ENCODE peak calls at places on chromosomes 16 and 17, in seven cellular contexts. One of them, this sample, is unnamed.

GRCh38 chr16:17082126-17082882 is 388.5 kb downstream of the XYLT1 start:
- DNase-seq in heart left ventricle: no peak
- DNase-seq in stomach: no peak
- DNase-seq in CD8-positive, alpha-beta T cell: no peak
- DNase-seq in AG04450: no peak
- DNase-seq in fibroblast of villous mesenchyme: no peak
- DNase-seq in right atrium auricular region: no peak
- DNase-seq in this sample: no peak

GRCh38 chr16:19119564-19119963 is 5.8 kb downstream of the ITPRIPL2 start:
- DNase-seq in heart left ventricle: no peak
- DNase-seq in stomach: no peak
- DNase-seq in CD8-positive, alpha-beta T cell: no peak
- DNase-seq in AG04450: peak; percentile 38
- DNase-seq in fibroblast of villous mesenchyme: peak; percentile 95
- DNase-seq in right atrium auricular region: no peak
- DNase-seq in this sample: peak; percentile 74

GRCh38 chr17:31571124-31571892 is 179.8 kb downstream of the RAB11FIP4 start:
- DNase-seq in heart left ventricle: peak; percentile 90
- DNase-seq in stomach: peak; percentile 74
- DNase-seq in CD8-positive, alpha-beta T cell: no peak
- DNase-seq in AG04450: peak; percentile 91
- DNase-seq in fibroblast of villous mesenchyme: peak; percentile 95
- DNase-seq in right atrium auricular region: peak; percentile 94
- DNase-seq in this sample: peak; percentile 86

GRCh38 chr17:29613371-29613837 is 9.3 kb downstream of the CORO6 start:
- DNase-seq in heart left ventricle: peak; percentile 96
- DNase-seq in stomach: peak; percentile 93
- DNase-seq in CD8-positive, alpha-beta T cell: peak; percentile 92
- DNase-seq in AG04450: no peak
- DNase-seq in fibroblast of villous mesenchyme: peak; percentile 91
- DNase-seq in right atrium auricular region: peak; percentile 95
- DNase-seq in this sample: peak; percentile 90

GRCh38 chr17:19301274-19301946 is 61.1 kb downstream of the B9D1 start:
- DNase-seq in heart left ventricle: peak; percentile 69
- DNase-seq in stomach: no peak
- DNase-seq in CD8-positive, alpha-beta T cell: no peak
- DNase-seq in AG04450: no peak
- DNase-seq in fibroblast of villous mesenchyme: no peak
- DNase-seq in right atrium auricular region: no peak
- DNase-seq in this sample: no peak

GRCh38 chr16:31344712-31345111 is 10.3 kb upstream of the ITGAX start:
- DNase-seq in heart left ventricle: peak; percentile 6
- DNase-seq in stomach: no peak
- DNase-seq in CD8-positive, alpha-beta T cell: no peak
- DNase-seq in AG04450: no peak
- DNase-seq in fibroblast of villous mesenchyme: no peak
- DNase-seq in right atrium auricular region: no peak
- DNase-seq in this sample: no peak

GRCh38 chr17:78921437-78921971 is 3.7 kb downstream of the TIMP2 start:
- DNase-seq in heart left ventricle: peak; percentile 65
- DNase-seq in stomach: no peak
- DNase-seq in CD8-positive, alpha-beta T cell: no peak
- DNase-seq in AG04450: no peak
- DNase-seq in fibroblast of villous mesenchyme: no peak
- DNase-seq in right atrium auricular region: no peak
- DNase-seq in this sample: peak; percentile 36

GRCh38 chr16:14307059-14307531 is 236.0 kb downstream of the MRTFB start:
- DNase-seq in heart left ventricle: no peak
- DNase-seq in stomach: no peak
- DNase-seq in CD8-positive, alpha-beta T cell: no peak
- DNase-seq in AG04450: no peak
- DNase-seq in fibroblast of villous mesenchyme: no peak
- DNase-seq in right atrium auricular region: no peak
- DNase-seq in this sample: no peak

GRCh38 chr16:68640972-68641371 is 4.1 kb upstream of the CDH3 start:
- DNase-seq in heart left ventricle: no peak
- DNase-seq in stomach: peak; percentile 29
- DNase-seq in CD8-positive, alpha-beta T cell: no peak
- DNase-seq in AG04450: no peak
- DNase-seq in fibroblast of villous mesenchyme: no peak
- DNase-seq in right atrium auricular region: no peak
- DNase-seq in this sample: peak; percentile 17

GRCh38 chr16:46972971-46973456 is 460 bp downstream of the DNAJA2 start:
- DNase-seq in heart left ventricle: peak; percentile 37
- DNase-seq in stomach: peak; percentile 50
- DNase-seq in CD8-positive, alpha-beta T cell: peak; percentile 49
- DNase-seq in AG04450: no peak
- DNase-seq in fibroblast of villous mesenchyme: peak; percentile 13
- DNase-seq in right atrium auricular region: peak; percentile 59
- DNase-seq in this sample: peak; percentile 71

GRCh38 chr17:34578016-34578415 is 1.4 kb upstream of the TMEM132E start:
- DNase-seq in heart left ventricle: no peak
- DNase-seq in stomach: no peak
- DNase-seq in CD8-positive, alpha-beta T cell: no peak
- DNase-seq in AG04450: no peak
- DNase-seq in fibroblast of villous mesenchyme: no peak
- DNase-seq in right atrium auricular region: no peak
- DNase-seq in this sample: no peak

DNA sequence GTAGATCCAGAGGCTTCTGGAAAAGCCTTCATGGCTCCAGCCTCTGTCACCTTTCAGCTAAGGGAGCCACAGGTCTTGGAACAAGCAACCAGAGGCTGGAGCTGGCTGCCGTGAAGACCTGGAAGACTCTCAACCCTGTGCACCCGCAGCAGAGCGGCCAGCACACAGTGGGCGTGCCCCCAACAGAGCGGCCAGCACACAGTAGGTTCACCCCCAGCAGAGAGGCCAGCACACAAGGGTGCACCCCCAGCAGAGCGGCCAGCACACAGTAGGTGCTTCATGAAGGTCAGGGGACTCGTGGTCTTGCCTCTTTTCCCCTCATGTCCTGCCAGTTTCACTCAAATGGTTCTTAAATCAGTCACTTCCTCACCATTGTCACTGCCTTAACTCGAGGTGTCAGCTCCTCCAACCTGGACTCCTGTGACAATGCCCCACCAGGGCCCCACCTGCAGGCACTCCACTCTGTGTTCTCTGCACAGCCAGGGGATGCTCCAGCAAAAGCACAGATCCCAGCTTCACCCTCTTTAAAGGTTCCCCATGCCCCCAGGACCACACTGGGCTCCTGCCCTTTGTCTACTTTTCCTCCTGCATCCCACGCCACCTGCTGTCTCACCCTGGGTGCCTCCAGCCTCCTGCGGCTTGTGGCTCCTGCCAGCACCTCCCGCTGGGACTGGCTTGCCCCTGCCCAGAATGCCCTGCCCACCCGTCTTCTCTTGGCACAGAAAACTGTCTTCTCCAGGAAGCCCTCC is 42.4 kb upstream of the DOC2B start:
- DNase-seq in heart left ventricle: peak; percentile 16
- DNase-seq in stomach: no peak
- DNase-seq in CD8-positive, alpha-beta T cell: no peak
- DNase-seq in AG04450: no peak
- DNase-seq in fibroblast of villous mesenchyme: no peak
- DNase-seq in right atrium auricular region: no peak
- DNase-seq in this sample: no peak
- H3K4me3 ChIP-seq in heart left ventricle: no peak overlapping the region
- H3K4me3 ChIP-seq in stomach: no peak overlapping the region
- H3K4me3 ChIP-seq in CD8-positive, alpha-beta T cell: no peak overlapping the region
- H3K4me3 ChIP-seq in AG04450: no peak overlapping the region
- H3K4me3 ChIP-seq in fibroblast of villous mesenchyme: no peak overlapping the region
- H3K4me3 ChIP-seq in right atrium auricular region: no peak overlapping the region
- H3K4me3 ChIP-seq in this sample: no peak overlapping the region

GRCh38 chr17:47009759-47010594 is 30.9 kb upstream of the RPRML start:
- DNase-seq in heart left ventricle: peak; percentile 53
- DNase-seq in stomach: no peak
- DNase-seq in CD8-positive, alpha-beta T cell: no peak
- DNase-seq in AG04450: no peak
- DNase-seq in fibroblast of villous mesenchyme: no peak
- DNase-seq in right atrium auricular region: no peak
- DNase-seq in this sample: no peak

GRCh38 chr17:47013341-47013740 is 34.3 kb upstream of the RPRML start:
- DNase-seq in heart left ventricle: no peak
- DNase-seq in stomach: no peak
- DNase-seq in CD8-positive, alpha-beta T cell: no peak
- DNase-seq in AG04450: no peak
- DNase-seq in fibroblast of villous mesenchyme: no peak
- DNase-seq in right atrium auricular region: no peak
- DNase-seq in this sample: no peak

GRCh38 chr17:47012457-47012856 is 33.4 kb upstream of the RPRML start:
- DNase-seq in heart left ventricle: no peak
- DNase-seq in stomach: no peak
- DNase-seq in CD8-positive, alpha-beta T cell: no peak
- DNase-seq in AG04450: no peak
- DNase-seq in fibroblast of villous mesenchyme: no peak
- DNase-seq in right atrium auricular region: no peak
- DNase-seq in this sample: no peak
- H3K4me3 ChIP-seq in heart left ventricle: no peak overlapping the region
- H3K4me3 ChIP-seq in stomach: no peak overlapping the region
- H3K4me3 ChIP-seq in CD8-positive, alpha-beta T cell: no peak overlapping the region
- H3K4me3 ChIP-seq in AG04450: no peak overlapping the region
- H3K4me3 ChIP-seq in fibroblast of villous mesenchyme: no peak overlapping the region
- H3K4me3 ChIP-seq in right atrium auricular region: no peak overlapping the region
- H3K4me3 ChIP-seq in this sample: no peak overlapping the region

DNA sequence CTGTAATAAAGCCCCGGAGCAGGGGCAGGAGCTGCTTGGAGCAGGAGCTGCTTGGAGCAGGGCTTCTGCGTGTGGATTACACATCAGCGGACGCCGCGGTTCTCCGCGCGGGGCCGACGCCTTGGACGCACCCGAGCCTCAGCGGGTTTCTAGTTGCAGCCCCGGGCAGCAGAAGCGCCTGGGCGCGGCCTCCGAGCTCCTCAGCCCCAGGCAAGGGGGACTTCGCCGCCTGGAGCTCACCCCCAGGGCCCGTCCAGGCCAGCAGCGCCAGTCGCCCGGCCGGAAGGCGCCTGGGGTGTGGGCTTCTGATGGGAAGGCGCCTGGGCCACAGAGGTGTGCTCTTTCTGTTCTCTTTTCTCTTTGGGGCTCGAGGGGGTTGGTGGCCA is 6.3 kb downstream of the FOXF1 start:
- DNase-seq in heart left ventricle: no peak
- DNase-seq in stomach: no peak
- DNase-seq in CD8-positive, alpha-beta T cell: no peak
- DNase-seq in AG04450: no peak
- DNase-seq in fibroblast of villous mesenchyme: peak; percentile 77
- DNase-seq in right atrium auricular region: no peak
- DNase-seq in this sample: no peak
- H3K4me3 ChIP-seq in heart left ventricle: no peak overlapping the region
- H3K4me3 ChIP-seq in stomach: peak overlapping the region; percentile 73
- H3K4me3 ChIP-seq in CD8-positive, alpha-beta T cell: no peak overlapping the region
- H3K4me3 ChIP-seq in AG04450: peak overlapping the region; percentile 98
- H3K4me3 ChIP-seq in fibroblast of villous mesenchyme: peak overlapping the region; percentile 96
- H3K4me3 ChIP-seq in right atrium auricular region: no peak overlapping the region
- H3K4me3 ChIP-seq in this sample: no peak overlapping the region

GRCh38 chr16:83807710-83808572 is at the start of gene HSBP1:
- DNase-seq in heart left ventricle: peak; percentile 97
- DNase-seq in stomach: peak; percentile 96
- DNase-seq in CD8-positive, alpha-beta T cell: peak; percentile 94
- DNase-seq in AG04450: peak; percentile 67
- DNase-seq in fibroblast of villous mesenchyme: peak; percentile 91
- DNase-seq in right atrium auricular region: peak; percentile 96
- DNase-seq in this sample: peak; percentile 98

GRCh38 chr16:83806721-83807120 is 1.1 kb upstream of the HSBP1 start:
- DNase-seq in heart left ventricle: no peak
- DNase-seq in stomach: no peak
- DNase-seq in CD8-positive, alpha-beta T cell: no peak
- DNase-seq in AG04450: no peak
- DNase-seq in fibroblast of villous mesenchyme: no peak
- DNase-seq in right atrium auricular region: no peak
- DNase-seq in this sample: no peak

GRCh38 chr16:83807327-83807709 is 460 bp upstream of the HSBP1 start:
- DNase-seq in heart left ventricle: no peak
- DNase-seq in stomach: no peak
- DNase-seq in CD8-positive, alpha-beta T cell: peak; percentile 11
- DNase-seq in AG04450: no peak
- DNase-seq in fibroblast of villous mesenchyme: no peak
- DNase-seq in right atrium auricular region: no peak
- DNase-seq in this sample: no peak

GRCh38 chr16:83804366-83804765 is 3.4 kb upstream of the HSBP1 start:
- DNase-seq in heart left ventricle: no peak
- DNase-seq in stomach: no peak
- DNase-seq in CD8-positive, alpha-beta T cell: no peak
- DNase-seq in AG04450: no peak
- DNase-seq in fibroblast of villous mesenchyme: no peak
- DNase-seq in right atrium auricular region: no peak
- DNase-seq in this sample: no peak

DNA sequence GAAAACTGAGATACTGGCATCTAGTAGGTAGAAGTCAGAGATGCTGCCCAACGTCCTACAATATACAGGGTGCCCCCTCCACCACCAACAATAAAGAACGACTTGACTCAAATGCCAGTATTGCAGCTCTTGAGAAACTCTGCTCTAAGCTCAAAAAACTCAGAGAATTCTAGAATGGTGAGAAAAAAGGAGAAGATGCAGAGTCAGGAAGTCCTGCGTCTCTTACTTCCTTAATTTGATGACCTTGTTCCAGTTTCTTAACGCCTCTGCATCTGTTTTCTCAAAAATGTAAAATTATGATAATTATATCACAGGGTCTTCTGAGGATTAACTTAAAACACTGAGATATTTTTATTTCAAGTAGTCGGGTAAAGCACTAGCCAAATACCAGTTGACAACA is 1.7 kb upstream of the HSBP1 start:
- DNase-seq in heart left ventricle: no peak
- DNase-seq in stomach: no peak
- DNase-seq in CD8-positive, alpha-beta T cell: no peak
- DNase-seq in AG04450: no peak
- DNase-seq in fibroblast of villous mesenchyme: no peak
- DNase-seq in right atrium auricular region: no peak
- DNase-seq in this sample: no peak
- H3K4me3 ChIP-seq in heart left ventricle: no peak overlapping the region
- H3K4me3 ChIP-seq in stomach: no peak overlapping the region
- H3K4me3 ChIP-seq in CD8-positive, alpha-beta T cell: no peak overlapping the region
- H3K4me3 ChIP-seq in AG04450: no peak overlapping the region
- H3K4me3 ChIP-seq in fibroblast of villous mesenchyme: no peak overlapping the region
- H3K4me3 ChIP-seq in right atrium auricular region: no peak overlapping the region
- H3K4me3 ChIP-seq in this sample: no peak overlapping the region